ENCODE peak calls at places on chromosomes 16 and 17, in seven cellular contexts. One of them, this sample, is unnamed.

GRCh38 chr16:89952049-89952448 is 3.5 kb downstream of the DEF8 start:
- DNase-seq in aorta: no peak
- DNase-seq in hepatocyte: no peak
- DNase-seq in osteoblast: peak; percentile 10
- DNase-seq in Peyer's patch: no peak
- DNase-seq in neural progenitor cell: no peak
- DNase-seq in lower lobe of right lung: no peak
- DNase-seq in this sample: no peak

GRCh38 chr16:84284168-84284722 is 10.4 kb upstream of the WFDC1 start:
- DNase-seq in aorta: peak; percentile 63
- DNase-seq in hepatocyte: peak; percentile 59
- DNase-seq in osteoblast: no peak
- DNase-seq in Peyer's patch: peak; percentile 66
- DNase-seq in neural progenitor cell: peak; percentile 61
- DNase-seq in lower lobe of right lung: peak; percentile 59
- DNase-seq in this sample: peak; percentile 86

GRCh38 chr17:34997355-34997862 is 17.1 kb downstream of the LIG3 start:
- DNase-seq in aorta: peak; percentile 75
- DNase-seq in hepatocyte: peak; percentile 35
- DNase-seq in osteoblast: peak; percentile 58
- DNase-seq in Peyer's patch: no peak
- DNase-seq in neural progenitor cell: no peak
- DNase-seq in lower lobe of right lung: no peak
- DNase-seq in this sample: no peak

GRCh38 chr16:81623365-81624102 is 155.6 kb upstream of the PLCG2 start:
- DNase-seq in aorta: no peak
- DNase-seq in hepatocyte: peak; percentile 52
- DNase-seq in osteoblast: no peak
- DNase-seq in Peyer's patch: no peak
- DNase-seq in neural progenitor cell: peak; percentile 73
- DNase-seq in lower lobe of right lung: no peak
- DNase-seq in this sample: peak; percentile 78

GRCh38 chr17:81194941-81195901 is 27.5 kb downstream of the CEP131 start:
- DNase-seq in aorta: no peak
- DNase-seq in hepatocyte: no peak
- DNase-seq in osteoblast: no peak
- DNase-seq in Peyer's patch: no peak
- DNase-seq in neural progenitor cell: no peak
- DNase-seq in lower lobe of right lung: no peak
- DNase-seq in this sample: no peak

GRCh38 chr17:10295728-10296343 is 77.0 kb downstream of the MYH13 start:
- DNase-seq in aorta: peak; percentile 59
- DNase-seq in hepatocyte: peak; percentile 82
- DNase-seq in osteoblast: no peak
- DNase-seq in Peyer's patch: no peak
- DNase-seq in neural progenitor cell: peak; percentile 78
- DNase-seq in lower lobe of right lung: no peak
- DNase-seq in this sample: peak; percentile 81

GRCh38 chr17:16923904-16924700 is 47.8 kb downstream of the TNFRSF13B start:
- DNase-seq in aorta: no peak
- DNase-seq in hepatocyte: no peak
- DNase-seq in osteoblast: peak; percentile 74
- DNase-seq in Peyer's patch: no peak
- DNase-seq in neural progenitor cell: no peak
- DNase-seq in lower lobe of right lung: peak; percentile 22
- DNase-seq in this sample: peak; percentile 24

GRCh38 chr16:83713597-83713996 is 94.2 kb upstream of the HSBP1 start:
- DNase-seq in aorta: no peak
- DNase-seq in hepatocyte: no peak
- DNase-seq in osteoblast: no peak
- DNase-seq in Peyer's patch: no peak
- DNase-seq in neural progenitor cell: no peak
- DNase-seq in lower lobe of right lung: peak; percentile 59
- DNase-seq in this sample: peak; percentile 50

GRCh38 chr16:67212766-67213165 is 13.8 kb downstream of the ELMO3 start:
- DNase-seq in aorta: no peak
- DNase-seq in hepatocyte: no peak
- DNase-seq in osteoblast: no peak
- DNase-seq in Peyer's patch: no peak
- DNase-seq in neural progenitor cell: no peak
- DNase-seq in lower lobe of right lung: no peak
- DNase-seq in this sample: no peak

GRCh38 chr16:72876221-72876620 is 171.7 kb downstream of the ZFHX3 start:
- DNase-seq in aorta: peak; percentile 89
- DNase-seq in hepatocyte: no peak
- DNase-seq in osteoblast: peak; percentile 93
- DNase-seq in Peyer's patch: no peak
- DNase-seq in neural progenitor cell: no peak
- DNase-seq in lower lobe of right lung: peak; percentile 67
- DNase-seq in this sample: no peak

GRCh38 chr17:45320931-45321461 is 4.2 kb upstream of the MAP3K14 start:
- DNase-seq in aorta: no peak
- DNase-seq in hepatocyte: peak; percentile 84
- DNase-seq in osteoblast: peak; percentile 94
- DNase-seq in Peyer's patch: no peak
- DNase-seq in neural progenitor cell: no peak
- DNase-seq in lower lobe of right lung: peak; percentile 17
- DNase-seq in this sample: no peak

GRCh38 chr17:2178798-2179505 is 124.0 kb downstream of the HIC1 start:
- DNase-seq in aorta: peak; percentile 70
- DNase-seq in hepatocyte: no peak
- DNase-seq in osteoblast: no peak
- DNase-seq in Peyer's patch: no peak
- DNase-seq in neural progenitor cell: no peak
- DNase-seq in lower lobe of right lung: no peak
- DNase-seq in this sample: no peak

GRCh38 chr17:2180768-2181167 is 122.8 kb downstream of the SMG6 start:
- DNase-seq in aorta: no peak
- DNase-seq in hepatocyte: no peak
- DNase-seq in osteoblast: no peak
- DNase-seq in Peyer's patch: no peak
- DNase-seq in neural progenitor cell: no peak
- DNase-seq in lower lobe of right lung: no peak
- DNase-seq in this sample: no peak

GRCh38 chr17:2183346-2183745 is 120.2 kb downstream of the SMG6 start:
- DNase-seq in aorta: no peak
- DNase-seq in hepatocyte: no peak
- DNase-seq in osteoblast: no peak
- DNase-seq in Peyer's patch: no peak
- DNase-seq in neural progenitor cell: no peak
- DNase-seq in lower lobe of right lung: no peak
- DNase-seq in this sample: no peak

GRCh38 chr17:2179615-2180295 is 123.8 kb downstream of the SMG6 start:
- DNase-seq in aorta: peak; percentile 87
- DNase-seq in hepatocyte: peak; percentile 89
- DNase-seq in osteoblast: no peak
- DNase-seq in Peyer's patch: no peak
- DNase-seq in neural progenitor cell: no peak
- DNase-seq in lower lobe of right lung: no peak
- DNase-seq in this sample: no peak

GRCh38 chr17:2181206-2181983 is 122.2 kb downstream of the SMG6 start:
- DNase-seq in aorta: peak; percentile 94
- DNase-seq in hepatocyte: peak; percentile 60
- DNase-seq in osteoblast: peak; percentile 88
- DNase-seq in Peyer's patch: no peak
- DNase-seq in neural progenitor cell: peak; percentile 38
- DNase-seq in lower lobe of right lung: no peak
- DNase-seq in this sample: no peak
- H3K4me3 ChIP-seq in aorta: no peak overlapping the region
- H3K4me3 ChIP-seq in hepatocyte: no peak overlapping the region
- H3K4me3 ChIP-seq in osteoblast: peak overlapping the region; percentile 9
- H3K4me3 ChIP-seq in Peyer's patch: no peak overlapping the region
- H3K4me3 ChIP-seq in neural progenitor cell: no peak overlapping the region
- H3K4me3 ChIP-seq in lower lobe of right lung: no peak overlapping the region
- H3K4me3 ChIP-seq in this sample: no peak overlapping the region

DNA sequence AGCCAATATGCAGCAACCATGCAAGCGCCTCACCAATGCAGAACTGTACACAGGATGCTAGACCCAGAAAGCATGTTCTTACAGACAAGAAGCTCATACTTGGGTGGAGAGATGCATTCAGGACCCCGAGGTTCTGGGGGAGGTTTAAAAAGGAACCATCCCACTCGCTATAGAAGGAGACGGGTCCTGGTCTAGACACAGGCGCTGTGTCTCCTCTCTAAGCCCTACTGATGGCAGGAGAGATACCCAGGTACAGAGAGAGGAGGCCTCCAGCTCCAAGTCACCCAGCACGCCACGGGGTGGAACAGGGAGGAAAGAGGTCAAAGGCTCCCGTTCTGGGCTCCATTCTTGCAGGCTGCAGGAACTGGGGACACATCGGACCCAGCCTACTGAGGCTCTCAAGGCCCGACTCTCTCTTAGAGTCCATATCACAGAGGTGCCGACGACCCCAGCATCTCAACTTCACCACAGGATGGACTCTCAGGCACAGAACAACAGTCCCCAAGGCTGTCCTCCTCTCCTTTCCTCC is 28.0 kb downstream of the SRCIN1 start:
- DNase-seq in aorta: no peak
- DNase-seq in hepatocyte: no peak
- DNase-seq in osteoblast: no peak
- DNase-seq in Peyer's patch: no peak
- DNase-seq in neural progenitor cell: no peak
- DNase-seq in lower lobe of right lung: no peak
- DNase-seq in this sample: peak; percentile 50
- H3K27me3 ChIP-seq in aorta: no peaks in the 10 kb centered on the region
- H3K27me3 ChIP-seq in hepatocyte: peaks cover 71% of the 10 kb centered on the region
- H3K27me3 ChIP-seq in osteoblast: peaks cover 69% of the 10 kb centered on the region
- H3K27me3 ChIP-seq in Peyer's patch: peaks cover 36% of the 10 kb centered on the region
- H3K27me3 ChIP-seq in neural progenitor cell: peaks cover 83% of the 10 kb centered on the region
- H3K27me3 ChIP-seq in lower lobe of right lung: peaks cover 84% of the 10 kb centered on the region
- H3K27me3 ChIP-seq in this sample: peaks cover 82% of the 10 kb centered on the region

GRCh38 chr16:86541560-86541959 is 13.5 kb downstream of the MTHFSD start:
- DNase-seq in aorta: no peak
- DNase-seq in hepatocyte: no peak
- DNase-seq in osteoblast: peak; percentile 49
- DNase-seq in Peyer's patch: no peak
- DNase-seq in neural progenitor cell: no peak
- DNase-seq in lower lobe of right lung: no peak
- DNase-seq in this sample: no peak

GRCh38 chr16:86538196-86538780 is 16.7 kb downstream of the MTHFSD start:
- DNase-seq in aorta: no peak
- DNase-seq in hepatocyte: no peak
- DNase-seq in osteoblast: no peak
- DNase-seq in Peyer's patch: no peak
- DNase-seq in neural progenitor cell: no peak
- DNase-seq in lower lobe of right lung: no peak
- DNase-seq in this sample: no peak

GRCh38 chr16:86542756-86543750 is 12.0 kb downstream of the MTHFSD start:
- DNase-seq in aorta: no peak
- DNase-seq in hepatocyte: no peak
- DNase-seq in osteoblast: peak; percentile 30
- DNase-seq in Peyer's patch: no peak
- DNase-seq in neural progenitor cell: no peak
- DNase-seq in lower lobe of right lung: no peak
- DNase-seq in this sample: no peak

GRCh38 chr16:86537486-86537885 is 17.5 kb downstream of the MTHFSD start:
- DNase-seq in aorta: no peak
- DNase-seq in hepatocyte: no peak
- DNase-seq in osteoblast: peak; percentile 32
- DNase-seq in Peyer's patch: no peak
- DNase-seq in neural progenitor cell: no peak
- DNase-seq in lower lobe of right lung: no peak
- DNase-seq in this sample: no peak

GRCh38 chr16:86540894-86541293 is 14.1 kb downstream of the MTHFSD start:
- DNase-seq in aorta: no peak
- DNase-seq in hepatocyte: no peak
- DNase-seq in osteoblast: peak; percentile 69
- DNase-seq in Peyer's patch: no peak
- DNase-seq in neural progenitor cell: no peak
- DNase-seq in lower lobe of right lung: no peak
- DNase-seq in this sample: no peak
- H3K36me3 ChIP-seq in aorta: no peaks in the 10 kb centered on the region
- H3K36me3 ChIP-seq in hepatocyte: no peaks in the 10 kb centered on the region
- H3K36me3 ChIP-seq in osteoblast: peaks cover 57% of the 10 kb centered on the region
- H3K36me3 ChIP-seq in Peyer's patch: no peaks in the 10 kb centered on the region
- H3K36me3 ChIP-seq in neural progenitor cell: no peaks in the 10 kb centered on the region
- H3K36me3 ChIP-seq in lower lobe of right lung: peaks cover 86% of the 10 kb centered on the region
- H3K36me3 ChIP-seq in this sample: no peaks in the 10 kb centered on the region

GRCh38 chr17:37741334-37742113 is 3.3 kb downstream of the HNF1B start:
- DNase-seq in aorta: no peak
- DNase-seq in hepatocyte: no peak
- DNase-seq in osteoblast: no peak
- DNase-seq in Peyer's patch: no peak
- DNase-seq in neural progenitor cell: no peak
- DNase-seq in lower lobe of right lung: no peak
- DNase-seq in this sample: no peak
- H3K4me3 ChIP-seq in aorta: no peak overlapping the region
- H3K4me3 ChIP-seq in hepatocyte: peak overlapping the region; percentile 86
- H3K4me3 ChIP-seq in osteoblast: no peak overlapping the region
- H3K4me3 ChIP-seq in Peyer's patch: peak overlapping the region; percentile 60
- H3K4me3 ChIP-seq in neural progenitor cell: peak overlapping the region; percentile 26
- H3K4me3 ChIP-seq in lower lobe of right lung: peak overlapping the region; percentile 56
- H3K4me3 ChIP-seq in this sample: peak overlapping the region; percentile 54

GRCh38 chr16:31476305-31477219 is 4.6 kb downstream of the TGFB1I1 start:
- DNase-seq in aorta: peak; percentile 91
- DNase-seq in hepatocyte: peak; percentile 86
- DNase-seq in osteoblast: peak; percentile 73
- DNase-seq in Peyer's patch: peak; percentile 97
- DNase-seq in neural progenitor cell: peak; percentile 52
- DNase-seq in lower lobe of right lung: peak; percentile 94
- DNase-seq in this sample: peak; percentile 98
- H3K27me3 ChIP-seq in aorta: no peaks in the 10 kb centered on the region
- H3K27me3 ChIP-seq in hepatocyte: no peaks in the 10 kb centered on the region
- H3K27me3 ChIP-seq in osteoblast: peaks cover 3% of the 10 kb centered on the region
- H3K27me3 ChIP-seq in Peyer's patch: no peaks in the 10 kb centered on the region
- H3K27me3 ChIP-seq in neural progenitor cell: peaks cover 100% of the 10 kb centered on the region
- H3K27me3 ChIP-seq in lower lobe of right lung: no peaks in the 10 kb centered on the region
- H3K27me3 ChIP-seq in this sample: peaks cover 62% of the 10 kb centered on the region

GRCh38 chr16:56822966-56823739 is 41.9 kb upstream of the SLC12A3 start:
- DNase-seq in aorta: no peak
- DNase-seq in hepatocyte: no peak
- DNase-seq in osteoblast: no peak
- DNase-seq in Peyer's patch: no peak
- DNase-seq in neural progenitor cell: no peak
- DNase-seq in lower lobe of right lung: no peak
- DNase-seq in this sample: no peak
- H3K36me3 ChIP-seq in aorta: peaks cover 3% of the 10 kb centered on the region
- H3K36me3 ChIP-seq in hepatocyte: no peaks in the 10 kb centered on the region
- H3K36me3 ChIP-seq in osteoblast: peaks cover 37% of the 10 kb centered on the region
- H3K36me3 ChIP-seq in Peyer's patch: no peaks in the 10 kb centered on the region
- H3K36me3 ChIP-seq in neural progenitor cell: no peaks in the 10 kb centered on the region
- H3K36me3 ChIP-seq in lower lobe of right lung: peaks cover 68% of the 10 kb centered on the region
- H3K36me3 ChIP-seq in this sample: peaks cover 7% of the 10 kb centered on the region

GRCh38 chr16:30562021-30562420 is 3.8 kb upstream of the ZNF764 start:
- DNase-seq in aorta: no peak
- DNase-seq in hepatocyte: no peak
- DNase-seq in osteoblast: no peak
- DNase-seq in Peyer's patch: peak; percentile 73
- DNase-seq in neural progenitor cell: no peak
- DNase-seq in lower lobe of right lung: no peak
- DNase-seq in this sample: no peak
- H3K4me3 ChIP-seq in aorta: no peak overlapping the region
- H3K4me3 ChIP-seq in hepatocyte: no peak overlapping the region
- H3K4me3 ChIP-seq in osteoblast: no peak overlapping the region
- H3K4me3 ChIP-seq in Peyer's patch: peak overlapping the region; percentile 48
- H3K4me3 ChIP-seq in neural progenitor cell: no peak overlapping the region
- H3K4me3 ChIP-seq in lower lobe of right lung: peak overlapping the region; percentile 59
- H3K4me3 ChIP-seq in this sample: no peak overlapping the region

This sample was measured in H7.